ENCODE peak calls at places on chromosomes 4 and X, in six cellular contexts. R is non-pigmented ciliary epithelial cell, G is neural crest cell, V is SW480, J is hippocampal formation, Z is HCT116. L is an unnamed sample.

GRCh38 chr4:169571435-169571834 is 40.9 kb downstream of the NEK1 start:
- DNase-seq in J (no peak), Z (no peak), V (no peak), G (no peak), R (no peak), L (no peak)

GRCh38 chrX:19046343-19047215 is 62.7 kb upstream of the PHKA2 start:
- DNase-seq in V (peak), J (no peak), Z (peak), G (no peak), R (peak), L (no peak)

GRCh38 chr4:102878901-102879300 is 10.1 kb downstream of the CISD2 start:
- DNase-seq in V (no peak), J (no peak), Z (no peak), G (no peak), R (no peak), L (no peak)

GRCh38 chr4:25915359-25915716 is 1.3 kb downstream of the SMIM20 start:
- DNase-seq in G (no peak), J (no peak), V (no peak), R (no peak), Z (no peak), L (no peak)

GRCh38 chr4:78213218-78213617 is 156.1 kb downstream of the FRAS1 start:
- DNase-seq in V (no peak), G (no peak), J (no peak), R (no peak), Z (no peak), L (no peak)

GRCh38 chr4:118012142-118012541 is 22.1 kb upstream of the NDST3 start:
- DNase-seq in G (no peak), Z (no peak), R (no peak), V (no peak), J (no peak), L (no peak)

GRCh38 chr4:8438743-8439142 is 1.8 kb downstream of the ACOX3 start:
- DNase-seq in R (no peak), V (no peak), Z (no peak), J (no peak), G (no peak), L (no peak)

GRCh38 chr4:48403358-48403757 is 62.0 kb downstream of the SLAIN2 start:
- DNase-seq in G (no peak), R (no peak), J (no peak), V (no peak), Z (no peak), L (no peak)

GRCh38 chr4:86720508-86721068 is 126.5 kb downstream of the PTPN13 start:
- DNase-seq in V (no peak), G (no peak), J (peak), Z (no peak), R (peak), L (no peak)

GRCh38 chr4:7429601-7430078 is 5.1 kb downstream of the PSAPL1 start:
- DNase-seq in Z (no peak), G (no peak), J (no peak), V (no peak), R (no peak), L (no peak)

GRCh38 chr4:41670982-41671381 is 77.5 kb downstream of the PHOX2B start:
- DNase-seq in Z (no peak), J (no peak), G (no peak), V (no peak), R (no peak), L (no peak)

GRCh38 chr4:7512946-7513345 is 78.2 kb upstream of the PSAPL1 start:
- DNase-seq in G (no peak), V (no peak), Z (no peak), J (no peak), R (no peak), L (no peak)

GRCh38 chr4:84895283-84895682 is 71.2 kb downstream of the WDFY3 start:
- DNase-seq in V (no peak), G (no peak), Z (no peak), J (no peak), R (no peak), L (no peak)

GRCh38 chrX:108312938-108313337 is 125.3 kb downstream of the COL4A6 start:
- DNase-seq in V (no peak), R (no peak), G (no peak), J (no peak), Z (peak), L (peak)

GRCh38 chr4:6351246-6352000 is 81.8 kb downstream of the WFS1 start:
- DNase-seq in J (no peak), V (no peak), G (no peak), R (no peak), Z (no peak), L (no peak)

GRCh38 chr4:32775049-32775448 is 2054.9 kb downstream of the PCDH7 start:
- DNase-seq in R (no peak), J (peak), V (peak), G (no peak), Z (peak), L (no peak)

GRCh38 chr4:53131562-53131925 is 234.3 kb downstream of the SCFD2 start:
- DNase-seq in G (no peak), R (no peak), Z (no peak), J (no peak), V (no peak), L (no peak)

GRCh38 chrX:30835373-30835772 is 53.7 kb downstream of the TAB3 start:
- DNase-seq in G (no peak), Z (no peak), V (no peak), R (no peak), J (no peak), L (no peak)

GRCh38 chrX:134865730-134866129 is 125.1 kb upstream of the SMIM10 start:
- DNase-seq in V (no peak), Z (no peak), R (no peak), G (no peak), J (no peak), L (no peak)

GRCh38 chr4:168387091-168387490 is 68.5 kb upstream of the DDX60 start:
- DNase-seq in G (no peak), Z (no peak), R (no peak), V (no peak), J (no peak), L (peak)

GRCh38 chr4:89765966-89766365 is 71.0 kb downstream of the SNCA start:
- DNase-seq in R (peak), J (peak), G (no peak), V (no peak), Z (no peak), L (peak)

GRCh38 chr4:146521543-146522097 is at the start of gene SLC10A7:
- DNase-seq in R (no peak), G (peak), J (peak), V (peak), Z (peak), L (peak)

GRCh38 chr4:55396305-55397023 is 707 bp downstream of the TMEM165 start:
- DNase-seq in V (peak), Z (no peak), R (no peak), G (peak), J (no peak), L (no peak)

GRCh38 chr4:3468154-3468553 is 5.0 kb downstream of the DOK7 start:
- DNase-seq in G (no peak), J (no peak), Z (no peak), V (no peak), R (no peak), L (no peak)

GRCh38 chr4:120704529-120704928 is 218.0 kb downstream of the PRDM5 start:
- DNase-seq in Z (no peak), G (no peak), R (no peak), V (no peak), J (no peak), L (no peak)

GRCh38 chr4:152109585-152110509 is 349.0 kb upstream of the GATB start:
- DNase-seq in R (no peak), G (no peak), J (no peak), Z (no peak), V (no peak), L (peak)